ENCODE peak calls at places on chromosomes 13 and 19, in eight cellular contexts. I is brain microvascular endothelial cell; E is epithelial cell of proximal tubule; G is activated naive CD4-positive, alpha-beta T cell; N is nephron progenitor cell; U is amygdala; Y is stimulated activated CD4-positive, alpha-beta T cell treated with anti-CD3 and anti-CD28 coated beads, Interleukin-1b, Interleukin-23, amount 100 ng/mL, for 24 hours; M is NCI-H2171 treated with DMSO at 0.1 percent for 48 hours. T is an unnamed sample.

GRCh38 chr19:7986321-7987083 is 18.9 kb downstream of the ELAVL1 start:
- DNase-seq in I (peak; percentile 61), E (peak; percentile 51), G (no peak), N (no peak), U (no peak), Y (no peak), M (no peak), T (no peak)

GRCh38 chr19:1860133-1860775 is 3.1 kb downstream of the KLF16 start:
- DNase-seq in I (peak; percentile 78), E (no peak), G (no peak), N (peak; percentile 75), U (peak; percentile 57), Y (no peak), M (peak; percentile 37), T (no peak)

GRCh38 chr13:96994030-96994848 is at the start of gene OXGR1:
- DNase-seq in I (no peak), E (no peak), G (no peak), N (peak; percentile 48), U (no peak), Y (no peak), M (peak; percentile 10), T (no peak)

GRCh38 chr19:1067341-1068103 is 555 bp downstream of the ARHGAP45 start:
- DNase-seq in I (no peak), E (no peak), G (no peak), N (no peak), U (no peak), Y (no peak), M (no peak), T (no peak)

GRCh38 chr19:1648156-1648925 is 4.1 kb downstream of the TCF3 start:
- DNase-seq in I (no peak), E (no peak), G (no peak), N (no peak), U (no peak), Y (no peak), M (no peak), T (no peak)

GRCh38 chr19:44890366-44891015 is 563 bp upstream of the TOMM40 start:
- DNase-seq in I (peak; percentile 99), E (peak; percentile 96), G (peak; percentile 99), N (no peak), U (peak; percentile 100), Y (peak; percentile 98), M (peak; percentile 100), T (peak; percentile 100)

GRCh38 chr13:95199896-95200295 is 101.4 kb downstream of the ABCC4 start:
- DNase-seq in I (no peak), E (peak; percentile 71), G (no peak), N (no peak), U (no peak), Y (no peak), M (no peak), T (no peak)

GRCh38 chr19:28878862-28879566 is 333.9 kb downstream of the UQCRFS1 start:
- DNase-seq in I (peak; percentile 45), E (peak; percentile 19), G (peak; percentile 7), N (peak; percentile 82), U (no peak), Y (peak; percentile 32), M (peak; percentile 83), T (peak; percentile 29)

GRCh38 chr13:41694902-41695301 is 237.6 kb downstream of the RGCC start:
- DNase-seq in I (peak; percentile 95), E (peak; percentile 85), G (no peak), N (no peak), U (no peak), Y (no peak), M (no peak), T (no peak)